ENCODE peak calls at places on chromosome X, in nine cellular contexts. One of them, this sample, is unnamed. For H3K4me1, the result is how much of the 10 kb centered on the place peaks cover.

GRCh38 chrX:10744011-10744410 is 123.6 kb upstream of the MID1 start:
- DNase-seq in PC-3: no peak
- DNase-seq in HCT116: no peak
- DNase-seq in hepatocyte: no peak
- DNase-seq in GM23338: no peak
- DNase-seq in SK-N-SH: peak
- DNase-seq in GM23248: no peak
- DNase-seq in neural progenitor cell: peak
- DNase-seq in MM.1S: no peak
- DNase-seq in this sample: no peak

GRCh38 chrX:13093489-13094140 is 49.2 kb upstream of the FAM9C start:
- DNase-seq in PC-3: no peak
- DNase-seq in HCT116: no peak
- DNase-seq in hepatocyte: no peak
- DNase-seq in GM23338: no peak
- DNase-seq in SK-N-SH: no peak
- DNase-seq in GM23248: no peak
- DNase-seq in neural progenitor cell: no peak
- DNase-seq in MM.1S: no peak
- DNase-seq in this sample: no peak

GRCh38 chrX:125810856-125811255 is 355.2 kb downstream of the DCAF12L2 start:
- DNase-seq in PC-3: no peak
- DNase-seq in HCT116: no peak
- DNase-seq in hepatocyte: no peak
- DNase-seq in GM23338: no peak
- DNase-seq in SK-N-SH: no peak
- DNase-seq in GM23248: no peak
- DNase-seq in neural progenitor cell: no peak
- DNase-seq in MM.1S: no peak
- DNase-seq in this sample: no peak

GRCh38 chrX:29397506-29397905 is 810.3 kb downstream of the IL1RAPL1 start:
- DNase-seq in PC-3: no peak
- DNase-seq in HCT116: no peak
- DNase-seq in hepatocyte: no peak
- DNase-seq in GM23338: no peak
- DNase-seq in SK-N-SH: no peak
- DNase-seq in GM23248: peak
- DNase-seq in neural progenitor cell: no peak
- DNase-seq in MM.1S: no peak
- DNase-seq in this sample: no peak

GRCh38 chrX:8743126-8743732 is 11.3 kb upstream of the ANOS1 start:
- DNase-seq in PC-3: peak
- DNase-seq in HCT116: no peak
- DNase-seq in hepatocyte: peak
- DNase-seq in GM23338: peak
- DNase-seq in SK-N-SH: peak
- DNase-seq in GM23248: peak
- DNase-seq in neural progenitor cell: peak
- DNase-seq in MM.1S: peak
- DNase-seq in this sample: peak

GRCh38 chrX:53445977-53446376 is 11.8 kb upstream of the HSD17B10 start:
- DNase-seq in PC-3: peak
- DNase-seq in HCT116: no peak
- DNase-seq in hepatocyte: peak
- DNase-seq in GM23338: peak
- DNase-seq in SK-N-SH: peak
- DNase-seq in GM23248: peak
- DNase-seq in neural progenitor cell: peak
- DNase-seq in MM.1S: peak
- DNase-seq in this sample: no peak

GRCh38 chrX:10833299-10834169 is 213.1 kb upstream of the MID1 start:
- DNase-seq in PC-3: peak
- DNase-seq in HCT116: no peak
- DNase-seq in hepatocyte: peak
- DNase-seq in GM23338: peak
- DNase-seq in SK-N-SH: no peak
- DNase-seq in GM23248: peak
- DNase-seq in neural progenitor cell: peak
- DNase-seq in MM.1S: no peak
- DNase-seq in this sample: no peak

GRCh38 chrX:31266172-31267076 is 194.6 kb upstream of the FTHL17 start:
- DNase-seq in PC-3: no peak
- DNase-seq in HCT116: no peak
- DNase-seq in hepatocyte: peak
- DNase-seq in GM23338: peak
- DNase-seq in SK-N-SH: peak
- DNase-seq in GM23248: peak
- DNase-seq in neural progenitor cell: peak
- DNase-seq in MM.1S: peak
- DNase-seq in this sample: peak

GRCh38 chrX:130799393-130799792 is 103.6 kb downstream of the ENOX2 start:
- DNase-seq in PC-3: peak
- DNase-seq in HCT116: no peak
- DNase-seq in hepatocyte: no peak
- DNase-seq in GM23338: no peak
- DNase-seq in SK-N-SH: no peak
- DNase-seq in GM23248: peak
- DNase-seq in neural progenitor cell: no peak
- DNase-seq in MM.1S: no peak
- DNase-seq in this sample: no peak

GRCh38 chrX:37993857-37994619 is 12.3 kb upstream of the SYTL5 start:
- DNase-seq in PC-3: peak
- DNase-seq in HCT116: peak
- DNase-seq in hepatocyte: peak
- DNase-seq in GM23338: peak
- DNase-seq in SK-N-SH: no peak
- DNase-seq in GM23248: no peak
- DNase-seq in neural progenitor cell: peak
- DNase-seq in MM.1S: peak
- DNase-seq in this sample: peak

GRCh38 chrX:131746491-131746968 is 202.7 kb downstream of the OR13H1 start:
- DNase-seq in PC-3: peak
- DNase-seq in HCT116: peak
- DNase-seq in hepatocyte: no peak
- DNase-seq in GM23338: no peak
- DNase-seq in SK-N-SH: peak
- DNase-seq in GM23248: no peak
- DNase-seq in neural progenitor cell: no peak
- DNase-seq in MM.1S: peak
- DNase-seq in this sample: peak

DNA sequence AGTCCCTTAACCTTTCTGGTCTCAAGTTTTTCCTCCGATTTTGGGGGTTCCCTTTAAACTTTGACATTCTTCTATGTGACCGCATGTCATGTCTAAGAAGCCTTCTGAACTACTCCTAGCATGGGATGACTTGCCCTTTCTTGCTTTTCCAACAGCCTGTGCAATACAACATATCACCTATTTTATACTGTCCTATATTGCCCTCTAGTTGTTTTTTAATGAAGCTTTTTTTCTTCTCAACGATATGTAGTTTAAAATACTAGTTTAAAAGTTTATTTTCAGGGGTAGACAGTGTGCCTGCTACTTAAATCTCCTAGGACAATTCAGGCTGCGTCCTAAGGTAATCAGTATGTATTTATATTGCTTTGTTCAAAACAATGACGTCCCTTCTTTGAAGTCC is 1.0 kb upstream of the IGBP1 start:
- DNase-seq in PC-3: peak
- DNase-seq in HCT116: no peak
- DNase-seq in hepatocyte: no peak
- DNase-seq in GM23338: no peak
- DNase-seq in SK-N-SH: no peak
- DNase-seq in GM23248: peak
- DNase-seq in neural progenitor cell: no peak
- DNase-seq in MM.1S: no peak
- DNase-seq in this sample: peak
- TF ChIP-seq EZH2phosphoT487 in PC-3: no peak
- TF ChIP-seq EZH2phosphoT487 in HCT116: no peak
- TF ChIP-seq EZH2phosphoT487 in hepatocyte: no peak
- TF ChIP-seq EZH2phosphoT487 in GM23338: no peak
- TF ChIP-seq EZH2phosphoT487 in SK-N-SH: no peak
- TF ChIP-seq EZH2phosphoT487 in GM23248: no peak
- TF ChIP-seq EZH2phosphoT487 in neural progenitor cell: no peak
- TF ChIP-seq EZH2phosphoT487 in MM.1S: no peak
- TF ChIP-seq EZH2phosphoT487 in this sample: no peak

DNA sequence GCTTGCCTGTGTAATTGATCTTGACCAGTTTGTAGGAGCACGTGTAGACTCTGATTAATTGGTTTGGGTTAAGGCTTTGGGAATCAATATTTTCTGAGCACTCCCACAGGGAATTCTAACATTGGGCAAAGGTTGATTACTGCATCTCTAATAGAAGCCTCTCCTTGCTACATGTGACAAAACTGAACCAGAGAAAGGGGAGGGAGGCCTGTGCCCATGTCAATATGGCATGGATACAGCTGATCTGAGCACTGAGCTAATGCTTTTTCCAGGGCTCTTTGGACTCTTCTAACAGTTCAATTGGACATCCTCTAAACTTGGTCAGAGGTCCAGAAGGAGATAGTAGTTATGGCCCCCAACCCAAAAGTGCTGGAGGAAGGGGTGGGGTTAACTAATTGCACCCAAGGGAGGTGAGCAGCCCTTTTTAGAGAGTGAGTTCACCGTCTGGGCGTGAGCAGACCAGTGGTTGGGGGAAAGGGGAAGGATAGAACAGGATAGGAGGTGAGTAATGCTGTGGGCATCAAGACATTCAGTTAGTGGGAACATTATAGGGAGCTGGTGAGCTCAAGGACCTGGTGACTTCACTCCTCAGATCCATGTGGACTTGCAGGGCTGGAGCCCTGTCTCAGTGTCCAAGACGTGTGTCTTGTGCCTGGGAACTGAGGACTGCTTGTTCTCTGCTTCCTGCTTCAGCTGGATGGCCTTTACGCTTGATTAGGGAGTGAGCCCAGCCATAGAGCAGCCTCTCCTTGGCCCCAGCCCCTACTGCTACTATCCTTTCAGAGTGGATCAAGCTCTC is 22.8 kb downstream of the MSN start:
- DNase-seq in PC-3: peak
- DNase-seq in HCT116: no peak
- DNase-seq in hepatocyte: no peak
- DNase-seq in GM23338: no peak
- DNase-seq in SK-N-SH: no peak
- DNase-seq in GM23248: peak
- DNase-seq in neural progenitor cell: no peak
- DNase-seq in MM.1S: no peak
- DNase-seq in this sample: no peak
- H3K4me1 ChIP-seq in PC-3: under half
- H3K4me1 ChIP-seq in HCT116: under half
- H3K4me1 ChIP-seq in hepatocyte: under half
- H3K4me1 ChIP-seq in GM23338: under half
- H3K4me1 ChIP-seq in SK-N-SH: under half
- H3K4me1 ChIP-seq in GM23248: half or more
- H3K4me1 ChIP-seq in neural progenitor cell: under half
- H3K4me1 ChIP-seq in MM.1S: under half
- H3K4me1 ChIP-seq in this sample: half or more

GRCh38 chrX:149950681-149951080 is 12.4 kb upstream of the EOLA2 start:
- DNase-seq in PC-3: peak
- DNase-seq in HCT116: peak
- DNase-seq in hepatocyte: peak
- DNase-seq in GM23338: peak
- DNase-seq in SK-N-SH: peak
- DNase-seq in GM23248: peak
- DNase-seq in neural progenitor cell: peak
- DNase-seq in MM.1S: peak
- DNase-seq in this sample: peak
- TF ChIP-seq EZH2phosphoT487 in PC-3: no peak
- TF ChIP-seq EZH2phosphoT487 in HCT116: no peak
- TF ChIP-seq EZH2phosphoT487 in hepatocyte: no peak
- TF ChIP-seq EZH2phosphoT487 in GM23338: no peak
- TF ChIP-seq EZH2phosphoT487 in SK-N-SH: no peak
- TF ChIP-seq EZH2phosphoT487 in GM23248: no peak
- TF ChIP-seq EZH2phosphoT487 in neural progenitor cell: no peak
- TF ChIP-seq EZH2phosphoT487 in MM.1S: no peak
- TF ChIP-seq EZH2phosphoT487 in this sample: no peak

GRCh38 chrX:119688856-119689455 is 4.0 kb downstream of the SEPTIN6 start:
- DNase-seq in PC-3: no peak
- DNase-seq in HCT116: no peak
- DNase-seq in hepatocyte: no peak
- DNase-seq in GM23338: no peak
- DNase-seq in SK-N-SH: no peak
- DNase-seq in GM23248: no peak
- DNase-seq in neural progenitor cell: no peak
- DNase-seq in MM.1S: peak
- DNase-seq in this sample: no peak
- H3K4me1 ChIP-seq in PC-3: under half
- H3K4me1 ChIP-seq in HCT116: under half
- H3K4me1 ChIP-seq in hepatocyte: under half
- H3K4me1 ChIP-seq in GM23338: under half
- H3K4me1 ChIP-seq in SK-N-SH: under half
- H3K4me1 ChIP-seq in GM23248: half or more
- H3K4me1 ChIP-seq in neural progenitor cell: under half
- H3K4me1 ChIP-seq in MM.1S: under half
- H3K4me1 ChIP-seq in this sample: half or more

GRCh38 chrX:153669174-153669890 is 4.3 kb downstream of the PNCK start:
- DNase-seq in PC-3: peak
- DNase-seq in HCT116: no peak
- DNase-seq in hepatocyte: no peak
- DNase-seq in GM23338: no peak
- DNase-seq in SK-N-SH: peak
- DNase-seq in GM23248: peak
- DNase-seq in neural progenitor cell: peak
- DNase-seq in MM.1S: peak
- DNase-seq in this sample: peak
- TF ChIP-seq EZH2phosphoT487 in PC-3: no peak
- TF ChIP-seq EZH2phosphoT487 in HCT116: no peak
- TF ChIP-seq EZH2phosphoT487 in hepatocyte: no peak
- TF ChIP-seq EZH2phosphoT487 in GM23338: no peak
- TF ChIP-seq EZH2phosphoT487 in SK-N-SH: no peak
- TF ChIP-seq EZH2phosphoT487 in GM23248: no peak
- TF ChIP-seq EZH2phosphoT487 in neural progenitor cell: no peak
- TF ChIP-seq EZH2phosphoT487 in MM.1S: no peak
- TF ChIP-seq EZH2phosphoT487 in this sample: no peak

DNA sequence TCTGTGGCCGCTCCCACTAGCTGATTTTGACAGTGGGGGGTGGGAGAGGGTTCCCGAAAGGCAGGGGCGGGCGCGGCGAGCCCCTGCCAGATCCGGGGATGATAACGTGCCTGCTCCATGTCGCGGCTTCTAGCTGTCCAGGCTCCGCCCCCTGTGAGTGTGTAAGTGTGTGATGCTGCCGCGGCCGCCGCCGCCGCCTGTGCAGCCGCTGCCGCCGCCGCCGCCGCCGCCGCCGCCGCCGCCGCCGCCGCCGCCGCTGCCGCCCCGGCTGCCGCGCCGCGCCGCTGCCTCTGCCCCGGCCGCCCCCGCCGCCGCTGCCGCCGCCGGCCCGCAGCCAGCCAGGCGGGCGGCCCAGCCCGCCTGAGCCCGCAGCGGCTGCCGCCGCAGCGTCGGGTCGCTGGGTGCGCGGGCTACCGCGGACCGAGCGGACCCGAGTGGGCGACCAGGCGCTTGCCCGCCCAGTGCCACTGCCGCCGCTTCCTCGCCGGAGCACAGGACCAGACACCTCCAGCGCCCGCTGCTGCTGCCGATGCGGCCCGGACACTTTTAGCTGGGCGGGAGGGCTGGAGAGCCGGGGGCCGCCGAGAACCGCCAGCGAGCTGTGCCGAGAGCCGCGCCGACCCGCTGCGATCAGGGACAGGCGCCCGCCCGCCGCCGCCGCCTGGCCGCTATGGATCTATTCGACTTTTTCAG is at the start of gene AFF2:
- DNase-seq in PC-3: no peak
- DNase-seq in HCT116: no peak
- DNase-seq in hepatocyte: peak
- DNase-seq in GM23338: peak
- DNase-seq in SK-N-SH: peak
- DNase-seq in GM23248: peak
- DNase-seq in neural progenitor cell: peak
- DNase-seq in MM.1S: peak
- DNase-seq in this sample: peak
- H3K4me1 ChIP-seq in PC-3: under half
- H3K4me1 ChIP-seq in HCT116: under half
- H3K4me1 ChIP-seq in hepatocyte: under half
- H3K4me1 ChIP-seq in GM23338: under half
- H3K4me1 ChIP-seq in SK-N-SH: under half
- H3K4me1 ChIP-seq in GM23248: under half
- H3K4me1 ChIP-seq in neural progenitor cell: under half
- H3K4me1 ChIP-seq in MM.1S: under half
- H3K4me1 ChIP-seq in this sample: half or more